ENCODE peak calls at places on chromosomes 5 and 9, in seven cellular contexts. One of them, this sample, is unnamed.

GRCh38 chr9:127422787-127423186 is 1.4 kb upstream of the ZNF79 start:
- DNase-seq in Peyer's patch: no peak
- DNase-seq in Caki2: no peak
- DNase-seq in heart left ventricle: no peak
- DNase-seq in T-helper 9 cell: no peak
- DNase-seq in DMS153: no peak
- DNase-seq in fibroblast of lung: no peak
- DNase-seq in this sample: no peak

GRCh38 chr5:151793358-151793757 is 21.6 kb downstream of the G3BP1 start:
- DNase-seq in Peyer's patch: no peak
- DNase-seq in Caki2: no peak
- DNase-seq in heart left ventricle: no peak
- DNase-seq in T-helper 9 cell: no peak
- DNase-seq in DMS153: no peak
- DNase-seq in fibroblast of lung: no peak
- DNase-seq in this sample: no peak

GRCh38 chr5:31364881-31365636 is 166.8 kb downstream of the DROSHA start:
- DNase-seq in Peyer's patch: no peak
- DNase-seq in Caki2: no peak
- DNase-seq in heart left ventricle: no peak
- DNase-seq in T-helper 9 cell: no peak
- DNase-seq in DMS153: no peak
- DNase-seq in fibroblast of lung: peak
- DNase-seq in this sample: no peak

GRCh38 chr9:19113964-19114679 is 11.4 kb upstream of the HAUS6 start:
- DNase-seq in Peyer's patch: no peak
- DNase-seq in Caki2: peak
- DNase-seq in heart left ventricle: no peak
- DNase-seq in T-helper 9 cell: no peak
- DNase-seq in DMS153: no peak
- DNase-seq in fibroblast of lung: no peak
- DNase-seq in this sample: no peak

GRCh38 chr5:173577166-173577565 is 39.3 kb downstream of the BOD1 start:
- DNase-seq in Peyer's patch: no peak
- DNase-seq in Caki2: no peak
- DNase-seq in heart left ventricle: no peak
- DNase-seq in T-helper 9 cell: no peak
- DNase-seq in DMS153: no peak
- DNase-seq in fibroblast of lung: no peak
- DNase-seq in this sample: no peak

GRCh38 chr9:131892162-131892707 is 152.4 kb upstream of the RAPGEF1 start:
- DNase-seq in Peyer's patch: no peak
- DNase-seq in Caki2: no peak
- DNase-seq in heart left ventricle: no peak
- DNase-seq in T-helper 9 cell: no peak
- DNase-seq in DMS153: no peak
- DNase-seq in fibroblast of lung: no peak
- DNase-seq in this sample: no peak

GRCh38 chr9:123834907-123835562 is 94.9 kb downstream of the DENND1A start:
- DNase-seq in Peyer's patch: no peak
- DNase-seq in Caki2: no peak
- DNase-seq in heart left ventricle: no peak
- DNase-seq in T-helper 9 cell: no peak
- DNase-seq in DMS153: peak
- DNase-seq in fibroblast of lung: peak
- DNase-seq in this sample: no peak

GRCh38 chr5:122311400-122311887 is 593 bp upstream of the SNCAIP start:
- DNase-seq in Peyer's patch: no peak
- DNase-seq in Caki2: no peak
- DNase-seq in heart left ventricle: peak
- DNase-seq in T-helper 9 cell: no peak
- DNase-seq in DMS153: no peak
- DNase-seq in fibroblast of lung: no peak
- DNase-seq in this sample: no peak

GRCh38 chr5:115948013-115948605 is 14.2 kb upstream of the LVRN start:
- DNase-seq in Peyer's patch: no peak
- DNase-seq in Caki2: no peak
- DNase-seq in heart left ventricle: no peak
- DNase-seq in T-helper 9 cell: no peak
- DNase-seq in DMS153: no peak
- DNase-seq in fibroblast of lung: peak
- DNase-seq in this sample: no peak

GRCh38 chr5:76691470-76692273 is 24.3 kb upstream of the F2R start:
- DNase-seq in Peyer's patch: no peak
- DNase-seq in Caki2: no peak
- DNase-seq in heart left ventricle: peak
- DNase-seq in T-helper 9 cell: no peak
- DNase-seq in DMS153: no peak
- DNase-seq in fibroblast of lung: peak
- DNase-seq in this sample: no peak

GRCh38 chr5:6489786-6490185 is 41.1 kb downstream of the UBE2QL1 start:
- DNase-seq in Peyer's patch: no peak
- DNase-seq in Caki2: no peak
- DNase-seq in heart left ventricle: no peak
- DNase-seq in T-helper 9 cell: no peak
- DNase-seq in DMS153: no peak
- DNase-seq in fibroblast of lung: no peak
- DNase-seq in this sample: no peak

GRCh38 chr5:172150514-172151425 is 37.3 kb downstream of the STK10 start:
- DNase-seq in Peyer's patch: peak
- DNase-seq in Caki2: no peak
- DNase-seq in heart left ventricle: peak
- DNase-seq in T-helper 9 cell: no peak
- DNase-seq in DMS153: no peak
- DNase-seq in fibroblast of lung: no peak
- DNase-seq in this sample: no peak

GRCh38 chr5:62138607-62139006 is 167.4 kb upstream of the KIF2A start:
- DNase-seq in Peyer's patch: no peak
- DNase-seq in Caki2: no peak
- DNase-seq in heart left ventricle: no peak
- DNase-seq in T-helper 9 cell: no peak
- DNase-seq in DMS153: no peak
- DNase-seq in fibroblast of lung: no peak
- DNase-seq in this sample: no peak

GRCh38 chr5:33297760-33298216 is 143.0 kb upstream of the TARS1 start:
- DNase-seq in Peyer's patch: no peak
- DNase-seq in Caki2: no peak
- DNase-seq in heart left ventricle: no peak
- DNase-seq in T-helper 9 cell: no peak
- DNase-seq in DMS153: no peak
- DNase-seq in fibroblast of lung: no peak
- DNase-seq in this sample: no peak

GRCh38 chr9:109083813-109084405 is 35.8 kb downstream of the TMEM245 start:
- DNase-seq in Peyer's patch: no peak
- DNase-seq in Caki2: no peak
- DNase-seq in heart left ventricle: no peak
- DNase-seq in T-helper 9 cell: no peak
- DNase-seq in DMS153: no peak
- DNase-seq in fibroblast of lung: no peak
- DNase-seq in this sample: no peak

GRCh38 chr9:121634329-121634784 is 17.1 kb upstream of the DAB2IP start:
- DNase-seq in Peyer's patch: no peak
- DNase-seq in Caki2: no peak
- DNase-seq in heart left ventricle: no peak
- DNase-seq in T-helper 9 cell: no peak
- DNase-seq in DMS153: no peak
- DNase-seq in fibroblast of lung: no peak
- DNase-seq in this sample: no peak

GRCh38 chr5:32021771-32022170 is 152.3 kb downstream of the GOLPH3 start:
- DNase-seq in Peyer's patch: no peak
- DNase-seq in Caki2: no peak
- DNase-seq in heart left ventricle: no peak
- DNase-seq in T-helper 9 cell: no peak
- DNase-seq in DMS153: no peak
- DNase-seq in fibroblast of lung: no peak
- DNase-seq in this sample: no peak

GRCh38 chr5:76733049-76733417 is 17.1 kb downstream of the F2R start:
- DNase-seq in Peyer's patch: peak
- DNase-seq in Caki2: no peak
- DNase-seq in heart left ventricle: no peak
- DNase-seq in T-helper 9 cell: peak
- DNase-seq in DMS153: no peak
- DNase-seq in fibroblast of lung: no peak
- DNase-seq in this sample: no peak

GRCh38 chr5:169195601-169196000 is 105.3 kb downstream of the SLIT3 start:
- DNase-seq in Peyer's patch: no peak
- DNase-seq in Caki2: no peak
- DNase-seq in heart left ventricle: no peak
- DNase-seq in T-helper 9 cell: no peak
- DNase-seq in DMS153: no peak
- DNase-seq in fibroblast of lung: no peak
- DNase-seq in this sample: no peak

GRCh38 chr9:95726756-95727155 is 148.7 kb upstream of the ERCC6L2 start:
- DNase-seq in Peyer's patch: no peak
- DNase-seq in Caki2: peak
- DNase-seq in heart left ventricle: no peak
- DNase-seq in T-helper 9 cell: no peak
- DNase-seq in DMS153: no peak
- DNase-seq in fibroblast of lung: peak
- DNase-seq in this sample: peak

GRCh38 chr5:128693779-128694178 is 155.7 kb upstream of the FBN2 start:
- DNase-seq in Peyer's patch: no peak
- DNase-seq in Caki2: no peak
- DNase-seq in heart left ventricle: no peak
- DNase-seq in T-helper 9 cell: no peak
- DNase-seq in DMS153: no peak
- DNase-seq in fibroblast of lung: no peak
- DNase-seq in this sample: no peak

This sample was measured in non-pigmented ciliary epithelial cell.